ENCODE peak calls at places on chromosomes 13 and 19, in nine cellular contexts. One of them, this sample, is unnamed.

GRCh38 chr19:19602713-19603320 is 15.7 kb downstream of the PBX4 start:
- DNase-seq in psoas muscle: no peak
- DNase-seq in GM23248: no peak
- DNase-seq in fibroblast of lung: no peak
- DNase-seq in neuronal stem cell: no peak
- DNase-seq in tibial nerve: no peak
- DNase-seq in tibial artery: no peak
- DNase-seq in PC-3: no peak
- DNase-seq in astrocyte of the cerebellum: no peak
- DNase-seq in this sample: no peak

GRCh38 chr13:109180905-109181425 is 551.6 kb downstream of the MYO16 start:
- DNase-seq in psoas muscle: no peak
- DNase-seq in GM23248: peak
- DNase-seq in fibroblast of lung: peak
- DNase-seq in neuronal stem cell: no peak
- DNase-seq in tibial nerve: no peak
- DNase-seq in tibial artery: no peak
- DNase-seq in PC-3: no peak
- DNase-seq in astrocyte of the cerebellum: peak
- DNase-seq in this sample: no peak

GRCh38 chr13:70333752-70334151 is 225.5 kb upstream of the KLHL1 start:
- DNase-seq in psoas muscle: no peak
- DNase-seq in GM23248: no peak
- DNase-seq in fibroblast of lung: no peak
- DNase-seq in neuronal stem cell: no peak
- DNase-seq in tibial nerve: no peak
- DNase-seq in tibial artery: no peak
- DNase-seq in PC-3: no peak
- DNase-seq in astrocyte of the cerebellum: no peak
- DNase-seq in this sample: no peak

GRCh38 chr13:62846302-62846701 is 1430.7 kb upstream of the PCDH20 start:
- DNase-seq in psoas muscle: no peak
- DNase-seq in GM23248: peak
- DNase-seq in fibroblast of lung: peak
- DNase-seq in neuronal stem cell: no peak
- DNase-seq in tibial nerve: no peak
- DNase-seq in tibial artery: no peak
- DNase-seq in PC-3: peak
- DNase-seq in astrocyte of the cerebellum: no peak
- DNase-seq in this sample: no peak

GRCh38 chr19:48608798-48609263 is 2.3 kb downstream of the SPACA4 start:
- DNase-seq in psoas muscle: no peak
- DNase-seq in GM23248: peak
- DNase-seq in fibroblast of lung: no peak
- DNase-seq in neuronal stem cell: no peak
- DNase-seq in tibial nerve: no peak
- DNase-seq in tibial artery: no peak
- DNase-seq in PC-3: peak
- DNase-seq in astrocyte of the cerebellum: no peak
- DNase-seq in this sample: peak

GRCh38 chr13:62879071-62879470 is 1463.4 kb upstream of the PCDH20 start:
- DNase-seq in psoas muscle: no peak
- DNase-seq in GM23248: peak
- DNase-seq in fibroblast of lung: peak
- DNase-seq in neuronal stem cell: no peak
- DNase-seq in tibial nerve: no peak
- DNase-seq in tibial artery: no peak
- DNase-seq in PC-3: peak
- DNase-seq in astrocyte of the cerebellum: peak
- DNase-seq in this sample: no peak

GRCh38 chr19:18519962-18520847 is 1.7 kb downstream of the ELL start:
- DNase-seq in psoas muscle: peak
- DNase-seq in GM23248: peak
- DNase-seq in fibroblast of lung: peak
- DNase-seq in neuronal stem cell: peak
- DNase-seq in tibial nerve: peak
- DNase-seq in tibial artery: peak
- DNase-seq in PC-3: peak
- DNase-seq in astrocyte of the cerebellum: peak
- DNase-seq in this sample: peak

GRCh38 chr13:25489238-25489637 is 117.5 kb downstream of the ATP8A2 start:
- DNase-seq in psoas muscle: no peak
- DNase-seq in GM23248: peak
- DNase-seq in fibroblast of lung: no peak
- DNase-seq in neuronal stem cell: no peak
- DNase-seq in tibial nerve: no peak
- DNase-seq in tibial artery: no peak
- DNase-seq in PC-3: no peak
- DNase-seq in astrocyte of the cerebellum: no peak
- DNase-seq in this sample: no peak

GRCh38 chr13:90281709-90282108 is 1065.8 kb upstream of the MIR17HG start:
- DNase-seq in psoas muscle: no peak
- DNase-seq in GM23248: no peak
- DNase-seq in fibroblast of lung: no peak
- DNase-seq in neuronal stem cell: no peak
- DNase-seq in tibial nerve: no peak
- DNase-seq in tibial artery: no peak
- DNase-seq in PC-3: peak
- DNase-seq in astrocyte of the cerebellum: no peak
- DNase-seq in this sample: no peak

GRCh38 chr13:21326155-21327030 is 132.7 kb downstream of the ZDHHC20 start:
- DNase-seq in psoas muscle: no peak
- DNase-seq in GM23248: peak
- DNase-seq in fibroblast of lung: peak
- DNase-seq in neuronal stem cell: peak
- DNase-seq in tibial nerve: no peak
- DNase-seq in tibial artery: no peak
- DNase-seq in PC-3: no peak
- DNase-seq in astrocyte of the cerebellum: peak
- DNase-seq in this sample: peak

GRCh38 chr19:5154799-5155426 is 185.7 kb downstream of the PTPRS start:
- DNase-seq in psoas muscle: no peak
- DNase-seq in GM23248: no peak
- DNase-seq in fibroblast of lung: no peak
- DNase-seq in neuronal stem cell: no peak
- DNase-seq in tibial nerve: no peak
- DNase-seq in tibial artery: no peak
- DNase-seq in PC-3: no peak
- DNase-seq in astrocyte of the cerebellum: no peak
- DNase-seq in this sample: no peak

GRCh38 chr19:43634877-43635560 is 4.6 kb downstream of the CADM4 start:
- DNase-seq in psoas muscle: no peak
- DNase-seq in GM23248: peak
- DNase-seq in fibroblast of lung: peak
- DNase-seq in neuronal stem cell: peak
- DNase-seq in tibial nerve: no peak
- DNase-seq in tibial artery: no peak
- DNase-seq in PC-3: no peak
- DNase-seq in astrocyte of the cerebellum: no peak
- DNase-seq in this sample: no peak

GRCh38 chr13:38767506-38768265 is 80.8 kb downstream of the FREM2 start:
- DNase-seq in psoas muscle: no peak
- DNase-seq in GM23248: no peak
- DNase-seq in fibroblast of lung: no peak
- DNase-seq in neuronal stem cell: no peak
- DNase-seq in tibial nerve: no peak
- DNase-seq in tibial artery: no peak
- DNase-seq in PC-3: no peak
- DNase-seq in astrocyte of the cerebellum: no peak
- DNase-seq in this sample: no peak

GRCh38 chr13:38766799-38767198 is 79.9 kb downstream of the FREM2 start:
- DNase-seq in psoas muscle: no peak
- DNase-seq in GM23248: no peak
- DNase-seq in fibroblast of lung: no peak
- DNase-seq in neuronal stem cell: no peak
- DNase-seq in tibial nerve: no peak
- DNase-seq in tibial artery: no peak
- DNase-seq in PC-3: no peak
- DNase-seq in astrocyte of the cerebellum: no peak
- DNase-seq in this sample: no peak

GRCh38 chr13:38763446-38764381 is 76.8 kb downstream of the FREM2 start:
- DNase-seq in psoas muscle: no peak
- DNase-seq in GM23248: peak
- DNase-seq in fibroblast of lung: peak
- DNase-seq in neuronal stem cell: peak
- DNase-seq in tibial nerve: no peak
- DNase-seq in tibial artery: no peak
- DNase-seq in PC-3: peak
- DNase-seq in astrocyte of the cerebellum: peak
- DNase-seq in this sample: no peak

GRCh38 chr13:38775085-38775484 is 88.2 kb downstream of the FREM2 start:
- DNase-seq in psoas muscle: no peak
- DNase-seq in GM23248: no peak
- DNase-seq in fibroblast of lung: no peak
- DNase-seq in neuronal stem cell: no peak
- DNase-seq in tibial nerve: no peak
- DNase-seq in tibial artery: no peak
- DNase-seq in PC-3: no peak
- DNase-seq in astrocyte of the cerebellum: no peak
- DNase-seq in this sample: no peak

DNA sequence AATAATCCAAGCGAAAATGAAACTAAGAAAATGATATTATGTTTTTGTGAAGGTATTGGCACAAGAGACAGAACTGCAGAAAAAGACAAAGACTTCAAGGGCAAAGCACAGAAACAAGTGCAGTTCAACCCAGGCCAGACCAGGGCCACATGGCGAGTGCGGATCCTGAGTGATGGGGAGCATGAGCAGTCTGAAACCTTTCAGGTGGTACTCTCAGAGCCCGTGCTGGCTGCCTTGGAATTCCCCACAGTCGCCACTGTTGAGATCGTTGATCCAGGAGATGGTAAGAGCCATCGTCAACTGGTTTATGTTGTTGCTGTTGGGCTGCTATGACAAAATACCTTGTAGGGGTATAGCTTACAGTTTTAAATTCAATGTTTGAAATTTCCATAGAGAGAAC is 82.6 kb downstream of the FREM2 start:
- DNase-seq in psoas muscle: no peak
- DNase-seq in GM23248: no peak
- DNase-seq in fibroblast of lung: no peak
- DNase-seq in neuronal stem cell: no peak
- DNase-seq in tibial nerve: no peak
- DNase-seq in tibial artery: no peak
- DNase-seq in PC-3: no peak
- DNase-seq in astrocyte of the cerebellum: no peak
- DNase-seq in this sample: no peak
- H3K4me3 ChIP-seq in psoas muscle: no peak
- H3K4me3 ChIP-seq in GM23248: no peak
- H3K4me3 ChIP-seq in fibroblast of lung: no peak
- H3K4me3 ChIP-seq in neuronal stem cell: no peak
- H3K4me3 ChIP-seq in tibial nerve: no peak
- H3K4me3 ChIP-seq in tibial artery: no peak
- H3K4me3 ChIP-seq in PC-3: no peak
- H3K4me3 ChIP-seq in astrocyte of the cerebellum: no peak
- H3K4me3 ChIP-seq in this sample: no peak

DNA sequence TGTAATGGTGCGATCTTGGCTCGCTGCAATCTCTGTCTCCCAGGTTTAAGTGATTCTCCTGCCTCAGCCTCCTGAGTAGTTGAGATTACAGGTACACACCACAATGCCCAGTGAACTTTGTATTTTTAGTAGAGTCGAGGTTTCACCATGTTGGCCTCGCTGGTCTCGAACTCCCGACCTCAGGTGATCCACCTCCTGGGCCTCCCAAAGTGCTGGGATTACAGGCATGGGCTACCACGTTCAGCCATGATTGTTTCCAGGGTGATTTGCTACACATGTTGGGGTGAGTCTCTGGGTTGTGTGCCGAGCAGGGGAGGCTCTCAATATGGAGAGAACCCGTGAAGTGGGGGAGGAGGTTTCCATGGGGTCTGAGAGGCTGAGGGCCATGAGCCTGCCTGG is 24.8 kb upstream of the CEACAM21 start:
- DNase-seq in psoas muscle: no peak
- DNase-seq in GM23248: no peak
- DNase-seq in fibroblast of lung: no peak
- DNase-seq in neuronal stem cell: no peak
- DNase-seq in tibial nerve: no peak
- DNase-seq in tibial artery: no peak
- DNase-seq in PC-3: no peak
- DNase-seq in astrocyte of the cerebellum: no peak
- DNase-seq in this sample: no peak
- H3K4me3 ChIP-seq in psoas muscle: no peak
- H3K4me3 ChIP-seq in GM23248: no peak
- H3K4me3 ChIP-seq in fibroblast of lung: no peak
- H3K4me3 ChIP-seq in neuronal stem cell: no peak
- H3K4me3 ChIP-seq in tibial nerve: no peak
- H3K4me3 ChIP-seq in tibial artery: no peak
- H3K4me3 ChIP-seq in PC-3: no peak
- H3K4me3 ChIP-seq in astrocyte of the cerebellum: no peak
- H3K4me3 ChIP-seq in this sample: peak

GRCh38 chr19:49678970-49679831 is 2.1 kb downstream of the PRMT1 start:
- DNase-seq in psoas muscle: peak
- DNase-seq in GM23248: peak
- DNase-seq in fibroblast of lung: no peak
- DNase-seq in neuronal stem cell: no peak
- DNase-seq in tibial nerve: no peak
- DNase-seq in tibial artery: no peak
- DNase-seq in PC-3: peak
- DNase-seq in astrocyte of the cerebellum: no peak
- DNase-seq in this sample: no peak

GRCh38 chr19:49681830-49682229 is 4.8 kb downstream of the PRMT1 start:
- DNase-seq in psoas muscle: no peak
- DNase-seq in GM23248: no peak
- DNase-seq in fibroblast of lung: no peak
- DNase-seq in neuronal stem cell: no peak
- DNase-seq in tibial nerve: no peak
- DNase-seq in tibial artery: no peak
- DNase-seq in PC-3: no peak
- DNase-seq in astrocyte of the cerebellum: no peak
- DNase-seq in this sample: no peak

GRCh38 chr19:49682274-49682673 is 5.2 kb downstream of the PRMT1 start:
- DNase-seq in psoas muscle: no peak
- DNase-seq in GM23248: peak
- DNase-seq in fibroblast of lung: no peak
- DNase-seq in neuronal stem cell: no peak
- DNase-seq in tibial nerve: no peak
- DNase-seq in tibial artery: no peak
- DNase-seq in PC-3: no peak
- DNase-seq in astrocyte of the cerebellum: no peak
- DNase-seq in this sample: no peak

GRCh38 chr19:49679832-49680472 is 2.9 kb downstream of the PRMT1 start:
- DNase-seq in psoas muscle: no peak
- DNase-seq in GM23248: no peak
- DNase-seq in fibroblast of lung: no peak
- DNase-seq in neuronal stem cell: no peak
- DNase-seq in tibial nerve: no peak
- DNase-seq in tibial artery: no peak
- DNase-seq in PC-3: no peak
- DNase-seq in astrocyte of the cerebellum: no peak
- DNase-seq in this sample: no peak

GRCh38 chr19:49680473-49681351 is 3.6 kb downstream of the PRMT1 start:
- DNase-seq in psoas muscle: peak
- DNase-seq in GM23248: peak
- DNase-seq in fibroblast of lung: peak
- DNase-seq in neuronal stem cell: peak
- DNase-seq in tibial nerve: peak
- DNase-seq in tibial artery: peak
- DNase-seq in PC-3: peak
- DNase-seq in astrocyte of the cerebellum: peak
- DNase-seq in this sample: peak
- H3K4me3 ChIP-seq in psoas muscle: peak
- H3K4me3 ChIP-seq in GM23248: peak
- H3K4me3 ChIP-seq in fibroblast of lung: no peak
- H3K4me3 ChIP-seq in neuronal stem cell: peak
- H3K4me3 ChIP-seq in tibial nerve: peak
- H3K4me3 ChIP-seq in tibial artery: peak
- H3K4me3 ChIP-seq in PC-3: no peak
- H3K4me3 ChIP-seq in astrocyte of the cerebellum: peak
- H3K4me3 ChIP-seq in this sample: no peak

GRCh38 chr13:43783820-43784219 is 3.0 kb downstream of the ENOX1 start:
- DNase-seq in psoas muscle: no peak
- DNase-seq in GM23248: peak
- DNase-seq in fibroblast of lung: peak
- DNase-seq in neuronal stem cell: no peak
- DNase-seq in tibial nerve: no peak
- DNase-seq in tibial artery: no peak
- DNase-seq in PC-3: peak
- DNase-seq in astrocyte of the cerebellum: no peak
- DNase-seq in this sample: no peak
- H3K4me3 ChIP-seq in psoas muscle: no peak
- H3K4me3 ChIP-seq in GM23248: no peak
- H3K4me3 ChIP-seq in fibroblast of lung: no peak
- H3K4me3 ChIP-seq in neuronal stem cell: no peak
- H3K4me3 ChIP-seq in tibial nerve: no peak
- H3K4me3 ChIP-seq in tibial artery: no peak
- H3K4me3 ChIP-seq in PC-3: no peak
- H3K4me3 ChIP-seq in astrocyte of the cerebellum: no peak
- H3K4me3 ChIP-seq in this sample: no peak